ENCODE peak calls at places on chromosomes 4 and X, in five cellular contexts. One of them, this sample, is unnamed.

GRCh38 chr4:80156410-80156809 is 40.9 kb upstream of the PRDM8 start:
- DNase-seq in HCT116: no peak
- DNase-seq in tibial nerve: no peak
- DNase-seq in breast epithelium: no peak
- DNase-seq in A549: no peak
- DNase-seq in this sample: no peak

GRCh38 chr4:10173039-10173753 is 56.6 kb upstream of the WDR1 start:
- DNase-seq in HCT116: no peak
- DNase-seq in breast epithelium: peak; percentile 27
- DNase-seq in A549: no peak
- DNase-seq in tibial nerve: no peak
- DNase-seq in this sample: no peak

GRCh38 chr4:100641326-100641725 is 123.5 kb upstream of the EMCN start:
- DNase-seq in A549: no peak
- DNase-seq in HCT116: no peak
- DNase-seq in breast epithelium: no peak
- DNase-seq in tibial nerve: no peak
- DNase-seq in this sample: no peak

GRCh38 chr4:82136161-82136801 is 237.5 kb downstream of the HNRNPD start:
- DNase-seq in tibial nerve: no peak
- DNase-seq in breast epithelium: no peak
- DNase-seq in A549: no peak
- DNase-seq in HCT116: no peak
- DNase-seq in this sample: no peak

GRCh38 chr4:81607947-81608346 is 136.2 kb upstream of the RASGEF1B start:
- DNase-seq in HCT116: no peak
- DNase-seq in A549: no peak
- DNase-seq in tibial nerve: no peak
- DNase-seq in breast epithelium: no peak
- DNase-seq in this sample: no peak

GRCh38 chrX:46575991-46576392 is 2.4 kb downstream of the CHST7 start:
- DNase-seq in breast epithelium: no peak
- DNase-seq in A549: no peak
- DNase-seq in tibial nerve: no peak
- DNase-seq in HCT116: no peak
- DNase-seq in this sample: no peak

GRCh38 chr4:11152684-11153083 is 276.0 kb downstream of the HS3ST1 start:
- DNase-seq in tibial nerve: no peak
- DNase-seq in A549: no peak
- DNase-seq in breast epithelium: no peak
- DNase-seq in HCT116: no peak
- DNase-seq in this sample: no peak

GRCh38 chrX:155766321-155766720 is 114.8 kb upstream of the VAMP7 start:
- DNase-seq in breast epithelium: no peak
- DNase-seq in A549: no peak
- DNase-seq in HCT116: no peak
- DNase-seq in tibial nerve: no peak
- DNase-seq in this sample: no peak

GRCh38 chrX:31604629-31605221 is 532.9 kb upstream of the FTHL17 start:
- DNase-seq in HCT116: no peak
- DNase-seq in breast epithelium: no peak
- DNase-seq in A549: no peak
- DNase-seq in tibial nerve: no peak
- DNase-seq in this sample: no peak

GRCh38 chr4:157265281-157265680 is 44.8 kb downstream of the GRIA2 start:
- DNase-seq in A549: no peak
- DNase-seq in HCT116: peak; percentile 16
- DNase-seq in tibial nerve: no peak
- DNase-seq in breast epithelium: no peak
- DNase-seq in this sample: no peak

GRCh38 chr4:80875642-80876041 is 154.9 kb upstream of the BMP3 start:
- DNase-seq in tibial nerve: no peak
- DNase-seq in A549: no peak
- DNase-seq in HCT116: no peak
- DNase-seq in breast epithelium: no peak
- DNase-seq in this sample: peak; percentile 11

GRCh38 chr4:174815282-174815681 is 13.8 kb downstream of the GLRA3 start:
- DNase-seq in breast epithelium: no peak
- DNase-seq in tibial nerve: no peak
- DNase-seq in HCT116: no peak
- DNase-seq in A549: no peak
- DNase-seq in this sample: no peak

GRCh38 chrX:138711399-138712347 is at the start of gene FGF13:
- DNase-seq in A549: peak; percentile 24
- DNase-seq in HCT116: no peak
- DNase-seq in breast epithelium: peak; percentile 26
- DNase-seq in tibial nerve: no peak
- DNase-seq in this sample: peak; percentile 11

GRCh38 chrX:132022115-132022862 is 813 bp upstream of the STK26 start:
- DNase-seq in tibial nerve: no peak
- DNase-seq in HCT116: no peak
- DNase-seq in breast epithelium: no peak
- DNase-seq in A549: peak; percentile 10
- DNase-seq in this sample: no peak

GRCh38 chr4:68865178-68865638 is 49.4 kb downstream of the UGT2B10 start:
- DNase-seq in HCT116: no peak
- DNase-seq in tibial nerve: no peak
- DNase-seq in breast epithelium: no peak
- DNase-seq in A549: peak; percentile 40
- DNase-seq in this sample: no peak

GRCh38 chr4:89119166-89119565 is 7.8 kb downstream of the TIGD2 start:
- DNase-seq in tibial nerve: no peak
- DNase-seq in A549: peak; percentile 49
- DNase-seq in HCT116: no peak
- DNase-seq in breast epithelium: no peak
- DNase-seq in this sample: no peak

GRCh38 chr4:189202869-189203271 is 737.8 kb upstream of the FRG1 start:
- DNase-seq in HCT116: no peak
- DNase-seq in breast epithelium: no peak
- DNase-seq in A549: peak; percentile 19
- DNase-seq in tibial nerve: no peak
- DNase-seq in this sample: no peak

GRCh38 chr4:140237616-140238352 is 83.8 kb upstream of the MAML3 start:
- DNase-seq in tibial nerve: peak; percentile 64
- DNase-seq in A549: no peak
- DNase-seq in HCT116: no peak
- DNase-seq in breast epithelium: peak; percentile 38
- DNase-seq in this sample: no peak

GRCh38 chr4:158519226-158519625 is 2.5 kb upstream of the RXFP1 start:
- DNase-seq in HCT116: no peak
- DNase-seq in A549: no peak
- DNase-seq in breast epithelium: no peak
- DNase-seq in tibial nerve: no peak
- DNase-seq in this sample: no peak

GRCh38 chrX:110241816-110242215 is 76.1 kb downstream of the AMMECR1 start:
- DNase-seq in breast epithelium: no peak
- DNase-seq in A549: no peak
- DNase-seq in HCT116: no peak
- DNase-seq in tibial nerve: no peak
- DNase-seq in this sample: no peak

GRCh38 chrX:13855689-13856425 is 39.0 kb upstream of the GPM6B start:
- DNase-seq in tibial nerve: no peak
- DNase-seq in breast epithelium: no peak
- DNase-seq in HCT116: no peak
- DNase-seq in A549: no peak
- DNase-seq in this sample: no peak

GRCh38 chr4:146033149-146033548 is 94.5 kb upstream of the ZNF827 start:
- DNase-seq in A549: no peak
- DNase-seq in HCT116: no peak
- DNase-seq in tibial nerve: no peak
- DNase-seq in breast epithelium: no peak
- DNase-seq in this sample: no peak

GRCh38 chr4:90183254-90183653 is 56.1 kb downstream of the CCSER1 start:
- DNase-seq in HCT116: no peak
- DNase-seq in tibial nerve: no peak
- DNase-seq in breast epithelium: no peak
- DNase-seq in A549: no peak
- DNase-seq in this sample: no peak

GRCh38 chr4:13415068-13415785 is 68.9 kb downstream of the RAB28 start:
- DNase-seq in HCT116: no peak
- DNase-seq in tibial nerve: no peak
- DNase-seq in A549: no peak
- DNase-seq in breast epithelium: no peak
- DNase-seq in this sample: no peak

GRCh38 chr4:33339762-33340161 is 2619.6 kb downstream of the PCDH7 start:
- DNase-seq in breast epithelium: no peak
- DNase-seq in HCT116: no peak
- DNase-seq in A549: no peak
- DNase-seq in tibial nerve: no peak
- DNase-seq in this sample: no peak

GRCh38 chrX:54786972-54787371 is 11.1 kb downstream of the ITIH6 start:
- DNase-seq in tibial nerve: no peak
- DNase-seq in breast epithelium: no peak
- DNase-seq in A549: peak; percentile 25
- DNase-seq in HCT116: no peak
- DNase-seq in this sample: no peak

GRCh38 chr4:92433272-92433758 is 129.5 kb downstream of the GRID2 start:
- DNase-seq in HCT116: no peak
- DNase-seq in breast epithelium: no peak
- DNase-seq in tibial nerve: no peak
- DNase-seq in A549: no peak
- DNase-seq in this sample: no peak

GRCh38 chr4:14167876-14168510 is 540.5 kb upstream of the BOD1L1 start:
- DNase-seq in HCT116: no peak
- DNase-seq in A549: no peak
- DNase-seq in tibial nerve: no peak
- DNase-seq in breast epithelium: no peak
- DNase-seq in this sample: no peak

GRCh38 chr4:1056671-1057402 is 45.4 kb downstream of the FGFRL1 start:
- DNase-seq in HCT116: no peak
- DNase-seq in breast epithelium: no peak
- DNase-seq in tibial nerve: no peak
- DNase-seq in A549: no peak
- DNase-seq in this sample: no peak

GRCh38 chr4:1053080-1053661 is 41.7 kb downstream of the FGFRL1 start:
- DNase-seq in breast epithelium: no peak
- DNase-seq in tibial nerve: no peak
- DNase-seq in A549: no peak
- DNase-seq in HCT116: no peak
- DNase-seq in this sample: no peak

GRCh38 chr4:1057403-1057745 is 45.9 kb downstream of the FGFRL1 start:
- DNase-seq in A549: no peak
- DNase-seq in tibial nerve: no peak
- DNase-seq in HCT116: no peak
- DNase-seq in breast epithelium: no peak
- DNase-seq in this sample: no peak

GRCh38 chr4:1058198-1058996 is 47.0 kb downstream of the FGFRL1 start:
- DNase-seq in A549: no peak
- DNase-seq in breast epithelium: no peak
- DNase-seq in HCT116: no peak
- DNase-seq in tibial nerve: no peak
- DNase-seq in this sample: no peak

DNA sequence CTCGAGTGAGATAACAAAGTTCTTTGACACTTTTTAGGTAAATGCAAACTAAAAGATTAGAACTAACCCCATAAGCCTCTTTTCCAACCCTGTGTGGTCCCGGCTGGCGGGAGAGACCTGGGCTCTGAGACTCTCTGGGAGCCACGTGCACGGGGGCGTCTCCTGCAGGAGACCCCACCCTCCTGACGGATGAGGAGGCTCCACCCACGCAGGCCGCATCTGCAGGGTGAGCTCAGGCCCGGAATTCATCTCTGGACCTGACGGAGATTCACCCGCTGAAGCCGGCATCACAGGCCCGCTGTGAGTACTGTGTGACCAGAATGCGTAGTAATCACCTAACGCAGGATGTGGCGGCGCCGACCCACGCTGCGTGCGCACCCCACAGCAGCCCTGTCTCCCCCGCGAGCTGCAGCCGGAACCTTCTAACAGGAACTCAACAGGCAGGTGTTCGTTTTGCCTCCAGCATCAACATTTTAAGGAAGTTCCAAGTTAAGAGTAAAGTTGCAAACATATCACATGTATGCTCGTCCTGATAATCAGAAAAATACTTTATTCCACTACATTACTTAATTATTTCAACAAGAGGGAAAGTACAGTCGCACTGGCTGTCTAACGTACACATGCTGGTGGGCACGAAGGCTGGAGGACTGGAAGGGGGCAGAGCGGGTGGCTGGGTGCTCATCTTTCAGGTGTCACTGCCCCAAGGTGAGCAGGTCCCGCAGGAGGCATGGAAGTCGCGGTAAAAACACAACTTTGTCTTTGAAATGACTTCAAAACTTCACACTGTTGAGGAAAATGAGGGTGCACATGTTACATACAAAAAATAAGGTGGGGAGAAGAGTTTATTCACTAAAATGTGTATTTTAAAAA is 44.5 kb downstream of the FGFRL1 start:
- DNase-seq in HCT116: no peak
- DNase-seq in tibial nerve: no peak
- DNase-seq in A549: no peak
- DNase-seq in breast epithelium: peak; percentile 48
- DNase-seq in this sample: no peak
- TF ChIP-seq POLR2A in HCT116: no peak
- TF ChIP-seq POLR2A in tibial nerve: no peak
- TF ChIP-seq POLR2A in A549: no peak
- TF ChIP-seq POLR2A in breast epithelium: no peak
- TF ChIP-seq POLR2A in this sample: no peak

GRCh38 chr4:48268956-48269860 is at the start of gene TEC:
- DNase-seq in HCT116: peak; percentile 48
- DNase-seq in tibial nerve: peak; percentile 17
- DNase-seq in A549: peak; percentile 60
- DNase-seq in breast epithelium: peak; percentile 35
- DNase-seq in this sample: no peak
- TF ChIP-seq POLR2A in HCT116: peak; percentile 17
- TF ChIP-seq POLR2A in tibial nerve: no peak
- TF ChIP-seq POLR2A in A549: peak; percentile 28
- TF ChIP-seq POLR2A in breast epithelium: no peak
- TF ChIP-seq POLR2A in this sample: peak; percentile 86

GRCh38 chr4:57064120-57064519 is 46.1 kb downstream of the IGFBP7 start:
- DNase-seq in tibial nerve: no peak
- DNase-seq in HCT116: no peak
- DNase-seq in breast epithelium: no peak
- DNase-seq in A549: peak; percentile 51
- DNase-seq in this sample: no peak
- TF ChIP-seq POLR2A in tibial nerve: no peak
- TF ChIP-seq POLR2A in HCT116: no peak
- TF ChIP-seq POLR2A in breast epithelium: no peak
- TF ChIP-seq POLR2A in A549: no peak
- TF ChIP-seq POLR2A in this sample: no peak

DNA sequence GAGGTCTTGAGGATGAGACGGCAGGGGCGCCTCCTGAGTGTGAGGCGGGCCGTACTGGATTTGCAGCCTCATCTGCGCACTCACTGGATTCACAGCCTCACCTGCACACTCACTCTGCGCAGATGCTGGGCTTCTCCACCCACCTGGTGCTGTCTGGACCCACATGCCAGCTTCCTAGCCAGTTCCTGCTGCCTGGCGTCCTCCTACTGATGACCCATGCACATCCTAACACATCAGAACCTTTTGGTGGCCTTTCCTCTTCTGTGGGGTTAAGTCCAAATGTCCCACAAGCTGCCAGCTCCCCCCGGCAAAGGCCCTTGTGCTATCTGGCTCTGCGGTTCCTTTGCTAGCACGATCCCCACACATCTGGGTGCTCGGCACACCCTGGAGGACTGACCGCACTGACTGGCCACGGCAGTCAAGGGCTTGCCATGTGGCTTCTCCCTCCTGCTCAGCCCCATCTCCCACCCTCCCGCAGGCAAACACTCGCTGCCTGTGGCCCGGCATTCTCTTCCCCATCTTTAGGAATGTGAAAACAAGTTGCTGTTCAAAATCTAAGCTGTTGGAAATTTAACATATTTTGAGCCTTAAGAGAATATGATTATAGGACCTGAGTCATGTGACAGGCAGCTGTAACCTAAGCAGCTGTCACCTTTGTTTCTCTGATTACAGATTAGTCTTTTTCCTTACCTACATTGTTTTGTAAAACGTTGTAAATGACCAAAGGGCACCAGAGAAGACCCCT is 39.4 kb upstream of the AFAP1 start:
- DNase-seq in breast epithelium: no peak
- DNase-seq in tibial nerve: no peak
- DNase-seq in HCT116: no peak
- DNase-seq in A549: no peak
- DNase-seq in this sample: no peak
- TF ChIP-seq POLR2A in breast epithelium: no peak
- TF ChIP-seq POLR2A in tibial nerve: no peak
- TF ChIP-seq POLR2A in HCT116: no peak
- TF ChIP-seq POLR2A in A549: no peak
- TF ChIP-seq POLR2A in this sample: no peak

This sample was measured in GM12892.